ENCODE peak calls at places on chromosomes 7 and 10, in six cellular contexts. D is epithelial cell of prostate, Q is D721Med, P is H54, J is substantia nigra, C is ACHN. M is an unnamed sample.

GRCh38 chr7:116384936-116385635 is 114.5 kb upstream of the CAV2 start:
- DNase-seq in J (no peak), P (no peak), C (no peak), D (no peak), Q (no peak), M (no peak)

GRCh38 chr10:59913547-59914237 is 7.3 kb upstream of the CCDC6 start:
- DNase-seq in D (no peak), Q (no peak), P (no peak), C (no peak), J (no peak), M (no peak)

GRCh38 chr7:101243786-101244384 is 996 bp downstream of the FIS1 start:
- DNase-seq in C (no peak), D (no peak), J (peak), Q (peak), P (no peak), M (peak)

GRCh38 chr10:104337527-104337984 is 709 bp downstream of the ITPRIP start:
- DNase-seq in C (peak), P (no peak), D (no peak), Q (no peak), J (no peak), M (peak)

GRCh38 chr7:29754874-29755490 is 51.3 kb upstream of the WIPF3 start:
- DNase-seq in P (no peak), D (no peak), J (no peak), C (no peak), Q (no peak), M (peak)

GRCh38 chr10:92873029-92873428 is 24.7 kb downstream of the EXOC6 start:
- DNase-seq in Q (no peak), J (no peak), C (no peak), P (no peak), D (no peak), M (peak)

GRCh38 chr10:119131512-119132240 is 27.8 kb downstream of the DENND10 start:
- DNase-seq in J (no peak), Q (no peak), P (peak), D (no peak), C (peak), M (peak)

GRCh38 chr7:105212236-105212635 is 176.5 kb downstream of the SRPK2 start:
- DNase-seq in Q (no peak), D (no peak), C (no peak), P (no peak), J (no peak), M (no peak)

GRCh38 chr10:1047937-1048336 is 982 bp downstream of the IDI1 start:
- DNase-seq in Q (no peak), J (no peak), D (no peak), C (no peak), P (no peak), M (peak)

M was measured in lung microvascular endothelial cell.